ENCODE peak calls at places on chromosomes 7 and 10, in seven cellular contexts. X, M, Q, K, A, L and Z are unnamed samples.

GRCh38 chr10:77185696-77186095 is 451.9 kb downstream of the KCNMA1 start:
- DNase-seq in X (no peak), M (no peak), Q (no peak), K (no peak), A (peak), L (no peak), Z (no peak)

GRCh38 chr7:9100289-9100688 is 666.9 kb downstream of the NXPH1 start:
- DNase-seq in X (no peak), M (no peak), Q (no peak), K (no peak), A (no peak), L (no peak), Z (no peak)

GRCh38 chr10:59709472-59710125 is at the start of gene SLC16A9:
- DNase-seq in X (peak), M (peak), Q (peak), K (peak), A (peak), L (peak), Z (peak)

GRCh38 chr7:92158660-92159575 is 20.0 kb downstream of the LRRD1 start:
- DNase-seq in X (no peak), M (no peak), Q (no peak), K (no peak), A (no peak), L (no peak), Z (peak)

GRCh38 chr7:30980194-30980593 is 16.4 kb downstream of the GHRHR start:
- DNase-seq in X (no peak), M (no peak), Q (no peak), K (no peak), A (no peak), L (no peak), Z (no peak)

GRCh38 chr7:133662830-133663229 is 410.0 kb downstream of the EXOC4 start:
- DNase-seq in X (no peak), M (no peak), Q (no peak), K (no peak), A (no peak), L (no peak), Z (no peak)

GRCh38 chr10:95096143-95096542 is 26.8 kb upstream of the CYP2C8 start:
- DNase-seq in X (no peak), M (peak), Q (no peak), K (no peak), A (no peak), L (no peak), Z (no peak)

GRCh38 chr7:55192718-55193117 is 172.4 kb upstream of the LANCL2 start:
- DNase-seq in X (no peak), M (no peak), Q (no peak), K (peak), A (no peak), L (no peak), Z (no peak)

GRCh38 chr7:46131916-46132795 is 211.1 kb upstream of the IGFBP3 start:
- DNase-seq in X (no peak), M (no peak), Q (no peak), K (no peak), A (peak), L (no peak), Z (no peak)

GRCh38 chr10:32379314-32379949 is 32.5 kb upstream of the EPC1 start:
- DNase-seq in X (peak), M (no peak), Q (no peak), K (peak), A (no peak), L (no peak), Z (peak)

GRCh38 chr10:21159669-21160068 is 262.6 kb upstream of the NEBL start:
- DNase-seq in X (no peak), M (no peak), Q (no peak), K (no peak), A (no peak), L (no peak), Z (no peak)

GRCh38 chr10:6151087-6151977 is 51.4 kb upstream of the PFKFB3 start:
- DNase-seq in X (peak), M (peak), Q (peak), K (peak), A (peak), L (peak), Z (no peak)
- TF ChIP-seq POLR2A in X (no peak), M (no peak), Q (no peak), K (no peak), A (no peak), L (no peak), Z (no peak)

GRCh38 chr7:101216860-101217387 is 457 bp downstream of the PLOD3 start:
- DNase-seq in X (no peak), M (no peak), Q (no peak), K (peak), A (no peak), L (no peak), Z (no peak)
- TF ChIP-seq POLR2A in X (no peak), M (no peak), Q (no peak), K (no peak), A (no peak), L (no peak), Z (no peak)

GRCh38 chr10:58336242-58336641 is 1.4 kb downstream of the UBE2D1 start:
- DNase-seq in X (no peak), M (no peak), Q (no peak), K (no peak), A (no peak), L (no peak), Z (no peak)

GRCh38 chr10:58341947-58342346 is 7.1 kb downstream of the UBE2D1 start:
- DNase-seq in X (no peak), M (no peak), Q (no peak), K (no peak), A (no peak), L (no peak), Z (no peak)

GRCh38 chr10:58335306-58336005 is 650 bp downstream of the UBE2D1 start:
- DNase-seq in X (peak), M (peak), Q (peak), K (peak), A (peak), L (peak), Z (peak)

DNA sequence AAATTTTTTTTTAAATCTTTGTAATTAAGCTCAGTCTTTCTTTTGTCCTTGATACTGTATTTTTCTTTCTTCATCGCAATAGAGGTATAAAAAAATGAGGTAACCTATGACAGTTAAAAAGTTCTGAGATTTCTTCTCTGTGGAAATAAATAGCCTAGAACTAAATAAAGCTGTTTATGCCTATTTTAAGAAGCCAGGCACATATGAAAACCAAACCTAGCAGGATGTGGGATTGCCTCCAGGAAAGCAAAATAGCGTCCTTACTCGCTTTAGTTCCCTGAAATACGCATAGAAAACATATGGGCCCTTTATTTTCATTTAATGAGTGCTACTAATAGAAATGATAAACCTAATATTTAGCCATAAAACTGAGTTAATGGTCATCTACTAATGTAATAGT is 6.6 kb downstream of the UBE2D1 start:
- DNase-seq in X (no peak), M (no peak), Q (no peak), K (no peak), A (no peak), L (no peak), Z (no peak)
- TF ChIP-seq POLR2A in X (no peak), M (no peak), Q (no peak), K (no peak), A (no peak), L (no peak), Z (no peak)

GRCh38 chr7:116920359-116920758 is 32.9 kb upstream of the ST7 start:
- DNase-seq in X (no peak), M (no peak), Q (no peak), K (peak), A (no peak), L (no peak), Z (no peak)
- TF ChIP-seq POLR2A in X (no peak), M (no peak), Q (no peak), K (no peak), A (no peak), L (no peak), Z (no peak)

DNA sequence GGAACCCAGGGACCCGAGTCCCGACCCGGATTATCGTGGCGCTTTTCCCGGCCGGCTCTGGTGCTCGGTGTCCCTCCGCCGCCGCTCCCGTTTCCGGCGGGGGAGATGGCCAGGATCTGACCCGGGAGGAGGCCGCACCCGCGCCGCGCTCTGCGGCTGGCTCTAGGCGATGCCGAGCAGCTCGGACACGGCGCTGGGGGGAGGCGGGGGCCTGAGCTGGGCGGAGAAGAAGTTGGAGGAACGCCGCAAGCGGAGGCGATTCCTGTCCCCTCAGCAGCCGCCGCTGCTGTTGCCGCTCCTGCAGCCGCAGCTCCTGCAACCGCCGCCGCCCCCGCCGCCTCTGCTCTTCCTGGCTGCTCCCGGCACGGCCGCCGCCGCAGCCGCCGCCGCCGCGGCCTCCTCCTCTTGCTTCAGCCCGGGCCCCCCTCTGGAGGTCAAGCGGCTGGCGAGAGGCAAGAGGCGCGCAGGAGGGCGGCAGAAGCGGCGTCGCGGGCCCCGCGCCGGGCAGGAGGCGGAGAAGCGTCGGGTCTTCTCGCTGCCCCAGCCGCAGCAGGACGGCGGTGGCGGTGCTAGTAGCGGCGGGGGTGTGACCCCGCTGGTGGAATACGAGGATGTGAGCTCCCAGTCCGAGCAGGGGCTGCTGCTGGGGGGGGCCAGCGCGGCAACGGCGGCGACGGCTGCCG is 558 bp downstream of the CDK13 start:
- DNase-seq in X (peak), M (peak), Q (no peak), K (peak), A (peak), L (no peak), Z (peak)
- TF ChIP-seq POLR2A in X (no peak), M (no peak), Q (no peak), K (no peak), A (no peak), L (peak), Z (no peak)

GRCh38 chr7:97117372-97118188 is at the start of gene SDHAF3:
- DNase-seq in X (peak), M (peak), Q (peak), K (peak), A (peak), L (peak), Z (peak)
- TF ChIP-seq POLR2A in X (peak), M (peak), Q (peak), K (peak), A (peak), L (peak), Z (peak)

DNA sequence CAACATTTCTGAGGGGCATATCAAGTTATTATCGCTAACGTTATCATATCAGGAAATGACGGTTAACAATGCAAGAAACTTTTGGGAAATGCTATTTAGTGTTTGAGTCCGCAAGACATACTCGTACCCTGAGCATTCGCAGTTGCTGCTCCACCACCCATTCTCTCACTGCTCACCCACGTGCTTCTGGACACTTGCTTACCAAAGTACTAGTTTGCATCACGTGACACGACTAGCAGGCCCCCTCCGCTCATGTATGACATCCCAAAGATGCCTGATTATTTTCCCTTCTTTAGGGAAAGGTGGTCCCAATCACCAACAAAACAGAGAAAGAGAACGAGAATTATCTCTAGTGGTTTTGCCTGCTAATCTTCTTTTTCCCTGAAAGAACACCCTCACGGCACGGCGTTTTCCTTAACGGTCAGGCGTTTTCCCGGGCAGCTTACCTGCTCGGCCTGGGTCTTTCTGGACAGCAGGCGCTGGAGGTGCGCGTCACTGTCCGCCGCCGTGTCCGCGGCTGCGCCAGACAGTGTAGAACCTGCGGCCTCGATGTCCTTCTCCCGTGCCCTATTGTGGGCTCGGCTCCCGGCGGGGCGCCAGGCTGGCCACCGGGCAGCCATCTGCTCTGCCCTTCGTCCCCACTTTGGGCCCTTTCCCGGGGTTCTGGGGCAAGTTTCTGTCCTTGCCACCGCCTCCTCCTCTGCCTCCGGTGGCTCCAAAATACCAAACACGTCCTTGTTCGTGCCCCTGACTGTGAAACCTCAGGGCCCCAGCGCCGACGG is at the start of gene SUPV3L1:
- DNase-seq in X (peak), M (peak), Q (peak), K (peak), A (peak), L (peak), Z (peak)
- TF ChIP-seq POLR2A in X (peak), M (peak), Q (peak), K (peak), A (peak), L (peak), Z (peak)

DNA sequence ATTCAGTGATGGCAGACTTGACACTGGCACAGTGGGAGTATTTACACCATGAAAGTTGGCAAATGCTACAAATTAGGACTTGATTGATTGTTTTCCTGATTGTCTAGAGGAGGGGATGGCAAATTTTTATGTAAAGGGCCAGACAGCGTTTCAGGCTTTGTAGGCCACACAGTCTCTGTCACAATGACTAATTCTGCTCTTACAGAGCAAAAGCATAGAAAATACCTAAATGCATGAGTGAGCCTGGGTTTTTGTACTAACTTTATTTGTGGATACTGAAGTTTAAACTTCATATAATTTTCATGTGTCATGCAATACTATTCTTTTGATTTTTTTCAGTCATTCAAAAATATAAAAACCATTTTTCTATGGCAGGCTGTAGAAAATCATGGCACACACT is 9.0 kb upstream of the ARMS2 start:
- DNase-seq in X (no peak), M (no peak), Q (no peak), K (no peak), A (no peak), L (no peak), Z (no peak)
- TF ChIP-seq POLR2A in X (no peak), M (no peak), Q (no peak), K (no peak), A (no peak), L (no peak), Z (no peak)

DNA sequence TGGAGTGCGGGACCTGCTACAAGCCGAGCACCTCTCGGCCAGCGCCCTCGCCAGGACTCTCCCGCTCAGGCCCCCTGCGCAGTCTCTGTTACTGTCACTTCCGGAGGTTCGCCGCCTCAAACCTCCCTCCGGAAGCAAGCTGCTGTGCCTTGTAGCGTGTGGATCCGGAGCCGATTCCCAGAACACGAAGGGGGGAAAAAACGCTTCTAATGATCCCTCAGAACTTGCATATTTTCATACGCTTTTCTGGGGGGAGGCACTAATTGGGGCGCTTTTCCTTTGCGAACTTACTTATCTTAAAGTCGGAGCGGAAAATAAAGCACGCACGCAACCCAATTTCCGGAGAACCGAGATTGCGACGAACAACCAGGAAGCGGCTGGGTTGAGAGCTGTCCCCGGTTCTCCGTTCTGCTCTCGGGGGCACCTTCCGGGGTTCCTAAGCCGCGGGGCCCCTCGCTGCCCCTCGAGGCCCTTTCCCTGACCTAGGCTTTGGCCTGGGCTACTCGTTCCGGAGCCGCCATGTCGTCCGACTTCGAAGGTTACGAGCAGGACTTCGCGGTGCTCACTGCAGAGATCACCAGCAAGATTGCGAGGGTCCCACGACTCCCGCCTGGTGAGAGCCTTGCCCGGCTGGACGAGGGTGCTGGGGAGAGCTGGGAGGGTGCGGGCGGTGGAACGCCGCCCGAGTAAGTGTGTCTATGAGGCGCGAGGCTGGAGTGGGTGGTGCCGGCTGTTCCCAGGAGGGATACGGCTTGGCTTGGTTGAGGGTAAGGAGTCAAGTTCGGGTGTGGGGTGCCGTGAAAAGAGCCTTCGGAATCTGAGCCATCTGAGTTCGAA is at the start of the genes VTI1A and ZDHHC6:
- DNase-seq in X (peak), M (peak), Q (peak), K (peak), A (peak), L (peak), Z (peak)
- TF ChIP-seq POLR2A in X (peak), M (peak), Q (peak), K (peak), A (peak), L (peak), Z (peak)

GRCh38 chr7:26190417-26190869 is 10.1 kb downstream of the HNRNPA2B1 start:
- DNase-seq in X (no peak), M (no peak), Q (no peak), K (no peak), A (no peak), L (no peak), Z (no peak)
- TF ChIP-seq POLR2A in X (no peak), M (no peak), Q (no peak), K (no peak), A (no peak), L (no peak), Z (no peak)